ENCODE peak calls at places on chromosomes 5 and 9, in six cellular contexts. R is mesenchymal stem cell, S is IMR-90, H is H9, U is H1, C is trophoblast cell. M is an unnamed sample.

GRCh38 chr5:137733011-137733410 is 2.9 kb downstream of the KLHL3 start:
- DNase-seq in R (no peak), C (no peak), H (no peak), U (no peak), S (peak; percentile 18), M (no peak)

GRCh38 chr9:2060425-2060824 is 45.3 kb downstream of the SMARCA2 start:
- DNase-seq in S (peak; percentile 24), C (no peak), H (no peak), U (no peak), R (no peak), M (no peak)

GRCh38 chr5:26519245-26519644 is 519.1 kb downstream of the CDH9 start:
- DNase-seq in U (no peak), S (no peak), R (no peak), C (no peak), H (no peak), M (no peak)

GRCh38 chr5:34717426-34718327 is 61.5 kb downstream of the RAI14 start:
- DNase-seq in S (peak; percentile 99), C (peak; percentile 59), R (peak; percentile 99), H (peak; percentile 82), U (peak; percentile 44), M (peak; percentile 23)

GRCh38 chr5:68336200-68336599 is 120.6 kb downstream of the PIK3R1 start:
- DNase-seq in S (no peak), R (peak; percentile 28), C (no peak), H (no peak), U (no peak), M (no peak)

GRCh38 chr9:30967484-30967883 is 1417.0 kb upstream of the ACO1 start:
- DNase-seq in S (no peak), U (no peak), R (no peak), H (no peak), C (no peak), M (peak; percentile 2)

GRCh38 chr9:83154821-83155220 is 91.9 kb upstream of the RASEF start:
- DNase-seq in S (no peak), U (no peak), C (no peak), R (peak; percentile 5), H (no peak), M (no peak)

GRCh38 chr5:150636391-150637244 is 3.8 kb upstream of the SYNPO start:
- DNase-seq in S (peak; percentile 68), C (no peak), R (peak; percentile 72), U (no peak), H (no peak), M (no peak)

GRCh38 chr9:15541862-15542261 is 11.0 kb upstream of the CCDC171 start:
- DNase-seq in U (no peak), H (no peak), S (peak; percentile 2), C (no peak), R (peak; percentile 37), M (no peak)

GRCh38 chr9:113580041-113580953 is 116.8 kb downstream of the RGS3 start:
- DNase-seq in H (no peak), S (peak; percentile 35), U (no peak), C (no peak), R (no peak), M (no peak)

GRCh38 chr5:127373858-127374491 is 83.4 kb downstream of the MEGF10 start:
- DNase-seq in R (no peak), C (no peak), S (no peak), U (no peak), H (no peak), M (no peak)

GRCh38 chr5:80216753-80217596 is 38.9 kb downstream of the SERINC5 start:
- DNase-seq in S (no peak), U (no peak), C (no peak), H (no peak), R (no peak), M (no peak)

GRCh38 chr5:89309268-89309667 is 426.3 kb upstream of the MEF2C start:
- DNase-seq in S (no peak), C (no peak), H (no peak), R (no peak), U (no peak), M (no peak)

GRCh38 chr9:136289651-136290507 is 14.0 kb downstream of the CCDC187 start:
- DNase-seq in U (no peak), S (no peak), C (no peak), R (no peak), H (no peak), M (no peak)

GRCh38 chr5:7679663-7680062 is 171.3 kb downstream of the CFAP90 start:
- DNase-seq in S (no peak), R (no peak), H (no peak), C (no peak), U (no peak), M (no peak)

GRCh38 chr5:1945606-1946005 is 62.9 kb upstream of the IRX4 start:
- DNase-seq in C (no peak), R (no peak), S (no peak), U (no peak), H (no peak), M (no peak)

GRCh38 chr5:54440456-54440893 is 15.0 kb upstream of the HSPB3 start:
- DNase-seq in C (peak; percentile 39), S (no peak), U (no peak), R (no peak), H (no peak), M (no peak)

GRCh38 chr9:93297659-93298497 is 113.9 kb downstream of the WNK2 start:
- DNase-seq in U (no peak), S (no peak), H (peak; percentile 57), R (no peak), C (no peak), M (no peak)

GRCh38 chr5:82182662-82183061 is 95.5 kb downstream of the RPS23 start:
- DNase-seq in R (no peak), C (no peak), S (no peak), U (no peak), H (no peak), M (no peak)

GRCh38 chr5:127785098-127785927 is 82.1 kb downstream of the CCDC192 start:
- DNase-seq in H (no peak), R (peak; percentile 95), U (no peak), S (peak; percentile 96), C (no peak), M (no peak)

GRCh38 chr9:92641092-92641809 is 28.7 kb downstream of the IPPK start:
- DNase-seq in U (no peak), H (peak; percentile 6), S (no peak), C (no peak), R (no peak), M (no peak)

GRCh38 chr5:103513696-103514095 is 48.9 kb downstream of the NUDT12 start:
- DNase-seq in C (no peak), R (no peak), U (no peak), H (no peak), S (no peak), M (no peak)

GRCh38 chr5:103511554-103511885 is 51.1 kb downstream of the NUDT12 start:
- DNase-seq in U (no peak), C (no peak), S (no peak), R (peak; percentile 27), H (no peak), M (no peak)

GRCh38 chr5:103510851-103511553 is 51.6 kb downstream of the NUDT12 start:
- DNase-seq in C (no peak), H (no peak), S (no peak), U (no peak), R (peak; percentile 22), M (no peak)

GRCh38 chr5:103512506-103512905 is 50.1 kb downstream of the NUDT12 start:
- DNase-seq in S (no peak), C (no peak), H (no peak), R (no peak), U (no peak), M (no peak)

GRCh38 chr5:103514381-103514780 is 48.2 kb downstream of the NUDT12 start:
- DNase-seq in C (no peak), S (no peak), R (no peak), U (no peak), H (no peak), M (no peak)
- H3K4me1 ChIP-seq in C (no peaks in the 10 kb centered on the region), S (no peaks in the 10 kb centered on the region), R (peaks cover 1% of the 10 kb centered on the region), U (no peaks in the 10 kb centered on the region), H (no peaks in the 10 kb centered on the region), M (no peaks in the 10 kb centered on the region)

DNA sequence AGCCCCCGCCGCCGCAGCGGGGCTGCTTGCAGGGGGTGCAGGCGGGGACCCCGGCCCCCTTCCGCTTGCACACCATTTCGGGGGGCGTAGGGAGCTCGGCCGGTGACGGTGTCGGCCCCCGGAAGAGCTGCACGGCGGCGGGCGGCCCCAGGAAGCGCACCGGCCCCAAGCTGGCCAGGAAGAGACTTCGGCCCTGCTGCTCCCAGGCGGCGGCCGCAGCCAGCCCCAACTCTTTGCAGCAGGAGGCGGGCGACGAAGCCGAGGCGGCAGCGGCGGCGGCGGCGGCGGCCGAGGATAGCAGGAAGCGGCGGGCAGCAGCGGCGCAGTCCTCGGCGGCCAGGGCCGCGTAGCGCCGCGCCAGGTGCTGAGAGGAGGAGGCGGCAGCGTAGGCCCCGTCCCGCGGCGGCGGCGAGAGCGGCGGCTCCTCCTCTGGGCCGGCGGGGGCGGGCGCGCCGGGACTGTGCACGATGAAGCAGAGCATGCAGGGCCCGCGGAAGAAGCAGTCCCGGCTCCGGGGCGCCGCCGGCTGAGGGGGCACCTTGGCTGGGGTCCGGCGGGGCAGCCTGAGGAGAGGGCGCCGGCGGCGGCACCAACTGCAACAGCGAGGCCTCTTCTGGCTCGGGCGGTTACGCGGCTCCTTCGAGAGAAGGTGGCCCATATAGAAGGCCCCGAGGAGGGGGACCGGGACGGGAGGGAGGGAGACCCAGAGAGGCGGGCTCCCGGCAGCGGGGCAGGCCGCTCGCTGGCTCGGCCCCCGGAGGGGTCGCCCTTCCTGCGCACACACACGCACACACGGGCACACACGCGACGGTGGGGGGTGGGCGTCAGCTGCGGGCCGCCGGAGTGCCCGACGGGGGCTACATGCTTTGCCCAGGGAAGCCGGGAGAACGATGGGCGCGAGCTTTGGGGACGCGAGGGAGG is 604 bp downstream of the FBXL17 start:
- DNase-seq in R (peak; percentile 70), S (peak; percentile 63), H (no peak), U (no peak), C (peak; percentile 69), M (peak; percentile 59)
- H3K23ac ChIP-seq in R (peak overlapping the region; percentile 96), S (peak overlapping the region; percentile 48), H (no peak overlapping the region), U (no peak overlapping the region), C (no peak overlapping the region), M (peak overlapping the region; percentile 99)

GRCh38 chr9:38178282-38178681 is 109.3 kb upstream of the SHB start:
- DNase-seq in S (no peak), H (no peak), R (no peak), U (no peak), C (peak; percentile 19), M (no peak)
- H2AFZ ChIP-seq in S (no peak overlapping the region), H (no peak overlapping the region), R (no peak overlapping the region), U (no peak overlapping the region), C (no peak overlapping the region), M (no peak overlapping the region)

GRCh38 chr5:139593716-139594319 is 32.7 kb downstream of the UBE2D2 start:
- DNase-seq in R (peak; percentile 18), C (peak; percentile 28), S (peak; percentile 69), U (no peak), H (no peak), M (no peak)

GRCh38 chr5:139597134-139597533 is 36.0 kb downstream of the UBE2D2 start:
- DNase-seq in U (no peak), C (no peak), S (no peak), H (no peak), R (peak; percentile 37), M (no peak)

GRCh38 chr5:139588962-139589361 is 27.8 kb downstream of the UBE2D2 start:
- DNase-seq in H (no peak), S (no peak), C (no peak), U (no peak), R (no peak), M (no peak)

DNA sequence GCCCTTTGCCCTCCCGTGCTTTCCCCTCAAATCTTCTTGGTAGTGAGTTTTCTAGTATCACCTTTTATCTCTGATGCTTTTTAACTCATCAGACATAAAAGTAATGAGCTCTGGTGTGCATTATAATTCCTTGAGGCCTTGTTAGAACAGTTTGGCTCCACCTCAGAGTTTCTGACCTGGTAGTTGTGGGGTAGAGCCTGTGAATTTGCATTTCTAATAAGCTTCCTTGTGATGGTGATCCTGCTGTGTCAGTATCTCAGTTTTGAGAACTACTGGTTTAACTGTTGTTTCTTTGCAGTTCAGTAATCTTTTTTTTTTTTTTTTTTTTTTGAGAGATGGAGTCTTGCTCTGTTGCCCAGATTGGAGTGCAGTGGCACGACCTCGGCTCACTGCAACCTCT is 31.1 kb downstream of the UBE2D2 start:
- DNase-seq in C (no peak), R (no peak), S (no peak), H (no peak), U (no peak), M (no peak)
- H3K4me1 ChIP-seq in C (no peaks in the 10 kb centered on the region), R (peaks cover 14% of the 10 kb centered on the region), S (peaks cover 2% of the 10 kb centered on the region), H (peaks cover 4% of the 10 kb centered on the region), U (peaks cover 2% of the 10 kb centered on the region), M (no peaks in the 10 kb centered on the region)